ENCODE peak calls at places on chromosomes 4 and X, in six cellular contexts. One of them, this sample, is unnamed.
A peak's percentile ranks its signal among the peaks of the same experiment; 100 is the strongest.

GRCh38 chr4:44232262-44232661 is 216.3 kb downstream of the KCTD8 start:
- DNase-seq in IMR-90: no peak
- DNase-seq in trophoblast cell: no peak
- DNase-seq in H1: no peak
- DNase-seq in neuronal stem cell: no peak
- DNase-seq in H9: no peak
- DNase-seq in this sample: no peak

GRCh38 chrX:150967786-150968185 is 15.3 kb upstream of the HMGB3 start:
- DNase-seq in IMR-90: no peak
- DNase-seq in H1: no peak
- DNase-seq in neuronal stem cell: no peak
- DNase-seq in trophoblast cell: peak; percentile 61
- DNase-seq in H9: no peak
- DNase-seq in this sample: no peak

GRCh38 chr4:183335369-183335940 is 13.2 kb upstream of the CLDN24 start:
- DNase-seq in H1: no peak
- DNase-seq in trophoblast cell: no peak
- DNase-seq in neuronal stem cell: no peak
- DNase-seq in H9: no peak
- DNase-seq in IMR-90: peak; percentile 96
- DNase-seq in this sample: peak; percentile 91

GRCh38 chrX:140572724-140573123 is 67.9 kb upstream of the SOX3 start:
- DNase-seq in IMR-90: peak; percentile 34
- DNase-seq in H1: peak; percentile 23
- DNase-seq in trophoblast cell: no peak
- DNase-seq in H9: peak; percentile 52
- DNase-seq in neuronal stem cell: peak; percentile 14
- DNase-seq in this sample: peak; percentile 19

GRCh38 chr4:186643501-186644315 is 79.9 kb downstream of the FAT1 start:
- DNase-seq in H9: no peak
- DNase-seq in IMR-90: peak; percentile 89
- DNase-seq in neuronal stem cell: no peak
- DNase-seq in H1: no peak
- DNase-seq in trophoblast cell: no peak
- DNase-seq in this sample: peak; percentile 82

GRCh38 chr4:38560340-38560739 is 103.7 kb upstream of the KLF3 start:
- DNase-seq in neuronal stem cell: no peak
- DNase-seq in trophoblast cell: no peak
- DNase-seq in H9: no peak
- DNase-seq in IMR-90: no peak
- DNase-seq in H1: no peak
- DNase-seq in this sample: no peak

GRCh38 chr4:24795666-24796381 is 451 bp downstream of the SOD3 start:
- DNase-seq in H9: no peak
- DNase-seq in trophoblast cell: no peak
- DNase-seq in IMR-90: no peak
- DNase-seq in H1: no peak
- DNase-seq in neuronal stem cell: no peak
- DNase-seq in this sample: no peak

GRCh38 chr4:128287159-128287870 is at the start of gene PGRMC2:
- DNase-seq in IMR-90: peak; percentile 37
- DNase-seq in H1: no peak
- DNase-seq in trophoblast cell: no peak
- DNase-seq in H9: peak; percentile 56
- DNase-seq in neuronal stem cell: peak; percentile 24
- DNase-seq in this sample: peak; percentile 51

GRCh38 chr4:76449362-76449767 is 14.3 kb downstream of the SHROOM3 start:
- DNase-seq in IMR-90: no peak
- DNase-seq in neuronal stem cell: no peak
- DNase-seq in H1: no peak
- DNase-seq in H9: no peak
- DNase-seq in trophoblast cell: no peak
- DNase-seq in this sample: no peak

DNA sequence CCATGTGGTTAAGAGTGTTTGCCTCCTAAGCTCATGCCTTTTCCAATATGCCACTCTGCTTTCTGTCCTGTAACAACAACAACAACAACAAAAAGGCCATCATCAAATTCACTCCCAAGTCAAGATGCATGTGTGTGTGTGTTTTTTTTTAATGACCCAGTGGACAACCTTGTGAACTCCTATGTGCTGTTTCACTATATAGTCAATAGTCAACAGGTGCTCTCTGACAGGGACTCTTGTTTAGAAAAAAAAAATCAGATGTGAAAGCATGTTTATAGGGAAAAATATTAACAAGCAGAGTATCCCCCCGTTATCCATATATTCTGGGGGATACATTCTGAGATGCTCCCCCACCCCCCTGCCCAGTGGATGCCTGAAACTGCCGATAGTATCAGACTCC is 50.6 kb upstream of the BEND2 start:
- DNase-seq in H9: no peak
- DNase-seq in neuronal stem cell: no peak
- DNase-seq in trophoblast cell: no peak
- DNase-seq in H1: no peak
- DNase-seq in IMR-90: no peak
- DNase-seq in this sample: no peak
- H4K91ac ChIP-seq in H9: no peak overlapping the region
- H4K91ac ChIP-seq in neuronal stem cell: no peak overlapping the region
- H4K91ac ChIP-seq in trophoblast cell: no peak overlapping the region
- H4K91ac ChIP-seq in H1: no peak overlapping the region
- H4K91ac ChIP-seq in IMR-90: no peak overlapping the region
- H4K91ac ChIP-seq in this sample: no peak overlapping the region

DNA sequence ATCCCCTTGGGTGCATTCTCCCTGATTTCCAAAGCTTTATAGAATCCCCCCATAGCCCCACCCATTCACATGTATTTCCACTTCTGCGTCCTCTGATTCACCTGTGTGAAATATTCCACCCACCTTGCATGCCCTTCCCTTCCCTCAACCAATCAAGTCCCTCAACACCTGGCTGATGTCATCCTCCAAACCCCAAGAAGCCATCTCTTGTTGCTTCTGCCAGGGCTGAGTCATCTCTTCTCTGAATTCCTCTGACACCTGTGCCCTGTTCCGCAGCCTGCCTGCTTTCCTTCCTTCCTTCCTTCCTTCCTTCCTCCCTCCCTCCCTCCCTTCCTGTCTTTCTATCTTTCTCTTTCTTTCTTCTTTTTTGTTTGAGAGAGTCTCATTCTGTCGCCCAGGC is 9.9 kb downstream of the CRMP1 start:
- DNase-seq in neuronal stem cell: no peak
- DNase-seq in trophoblast cell: no peak
- DNase-seq in IMR-90: no peak
- DNase-seq in H9: no peak
- DNase-seq in H1: no peak
- DNase-seq in this sample: no peak
- H3K79me1 ChIP-seq in neuronal stem cell: peaks cover 22% of the 10 kb centered on the region
- H3K79me1 ChIP-seq in trophoblast cell: no peaks in the 10 kb centered on the region
- H3K79me1 ChIP-seq in IMR-90: no peaks in the 10 kb centered on the region
- H3K79me1 ChIP-seq in H9: peaks cover 22% of the 10 kb centered on the region
- H3K79me1 ChIP-seq in H1: peaks cover 33% of the 10 kb centered on the region
- H3K79me1 ChIP-seq in this sample: no peaks in the 10 kb centered on the region

GRCh38 chr4:1663549-1663948 is 20.6 kb downstream of the FAM53A start:
- DNase-seq in neuronal stem cell: no peak
- DNase-seq in trophoblast cell: no peak
- DNase-seq in H1: no peak
- DNase-seq in H9: no peak
- DNase-seq in IMR-90: no peak
- DNase-seq in this sample: no peak
- H4K8ac ChIP-seq in neuronal stem cell: no peak overlapping the region
- H4K8ac ChIP-seq in trophoblast cell: no peak overlapping the region
- H4K8ac ChIP-seq in H1: no peak overlapping the region
- H4K8ac ChIP-seq in H9: no peak overlapping the region
- H4K8ac ChIP-seq in IMR-90: no peak overlapping the region
- H4K8ac ChIP-seq in this sample: no peak overlapping the region

GRCh38 chrX:155819525-155819924 is 61.6 kb upstream of the VAMP7 start:
- DNase-seq in H1: no peak
- DNase-seq in neuronal stem cell: no peak
- DNase-seq in H9: peak; percentile 24
- DNase-seq in trophoblast cell: no peak
- DNase-seq in IMR-90: no peak
- DNase-seq in this sample: no peak

DNA sequence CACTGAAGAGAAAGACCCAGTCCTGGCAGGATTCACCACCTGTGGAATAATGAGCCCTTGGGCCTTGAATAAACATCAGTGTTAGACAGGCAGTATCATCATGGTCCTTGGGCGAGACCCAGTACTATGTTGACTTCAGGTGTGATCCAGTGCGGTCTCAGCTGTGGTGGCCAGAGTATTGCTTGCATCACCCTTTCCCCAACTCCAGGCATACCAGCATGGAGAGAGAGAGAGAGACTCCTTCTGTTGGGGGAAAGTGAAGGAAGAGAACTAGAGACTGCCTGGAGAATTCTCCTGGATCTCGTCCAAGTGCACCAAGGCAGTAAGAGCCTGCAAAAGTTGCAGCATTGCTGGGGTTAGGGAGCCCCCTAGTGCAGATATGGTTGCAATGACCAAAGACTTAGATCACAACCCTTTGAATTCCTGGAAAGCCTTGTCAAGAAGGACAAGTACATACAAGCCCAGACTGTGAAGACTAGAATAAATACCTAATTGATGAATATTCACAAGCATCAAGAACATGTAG is 61.1 kb upstream of the VAMP7 start:
- DNase-seq in H1: peak; percentile 56
- DNase-seq in H9: peak; percentile 76
- DNase-seq in trophoblast cell: peak; percentile 63
- DNase-seq in IMR-90: peak; percentile 85
- DNase-seq in neuronal stem cell: peak; percentile 27
- DNase-seq in this sample: peak; percentile 85
- H4K91ac ChIP-seq in H1: no peak overlapping the region
- H4K91ac ChIP-seq in H9: no peak overlapping the region
- H4K91ac ChIP-seq in trophoblast cell: no peak overlapping the region
- H4K91ac ChIP-seq in IMR-90: no peak overlapping the region
- H4K91ac ChIP-seq in neuronal stem cell: no peak overlapping the region
- H4K91ac ChIP-seq in this sample: no peak overlapping the region

GRCh38 chr4:5887011-5887360 is 5.9 kb downstream of the CRMP1 start:
- DNase-seq in IMR-90: no peak
- DNase-seq in trophoblast cell: no peak
- DNase-seq in neuronal stem cell: no peak
- DNase-seq in H9: no peak
- DNase-seq in H1: no peak
- DNase-seq in this sample: no peak

GRCh38 chr4:5887361-5888221 is 5.3 kb downstream of the CRMP1 start:
- DNase-seq in H9: peak; percentile 62
- DNase-seq in trophoblast cell: no peak
- DNase-seq in neuronal stem cell: no peak
- DNase-seq in IMR-90: no peak
- DNase-seq in H1: no peak
- DNase-seq in this sample: peak; percentile 26

GRCh38 chr4:5883916-5884315 is 9.0 kb downstream of the CRMP1 start:
- DNase-seq in trophoblast cell: no peak
- DNase-seq in IMR-90: no peak
- DNase-seq in neuronal stem cell: no peak
- DNase-seq in H9: no peak
- DNase-seq in H1: no peak
- DNase-seq in this sample: peak; percentile 19

GRCh38 chr4:5885733-5886132 is 7.2 kb downstream of the CRMP1 start:
- DNase-seq in trophoblast cell: no peak
- DNase-seq in IMR-90: no peak
- DNase-seq in H9: no peak
- DNase-seq in neuronal stem cell: no peak
- DNase-seq in H1: no peak
- DNase-seq in this sample: no peak

DNA sequence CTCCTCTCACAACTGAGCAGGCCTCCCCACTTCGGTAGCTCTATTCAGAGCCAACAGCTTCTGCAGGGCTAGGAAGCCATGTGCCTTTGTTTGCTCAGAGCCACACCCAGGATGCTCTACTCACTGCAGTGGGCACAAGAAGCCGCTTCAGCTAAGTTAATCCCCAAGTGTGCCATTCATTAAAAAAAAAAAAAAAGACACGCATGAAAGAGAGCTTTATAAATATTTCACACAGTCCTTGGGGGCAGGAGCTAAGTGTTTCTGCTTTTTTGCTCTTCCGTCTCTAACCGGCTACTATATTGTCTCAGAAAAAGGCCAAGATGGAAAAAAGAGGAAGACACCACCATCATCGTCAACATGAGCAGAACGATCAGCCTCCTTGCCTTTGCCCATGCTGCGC is 8.1 kb downstream of the CRMP1 start:
- DNase-seq in trophoblast cell: no peak
- DNase-seq in IMR-90: no peak
- DNase-seq in H9: no peak
- DNase-seq in H1: no peak
- DNase-seq in neuronal stem cell: no peak
- DNase-seq in this sample: no peak
- H3K79me1 ChIP-seq in trophoblast cell: no peaks in the 10 kb centered on the region
- H3K79me1 ChIP-seq in IMR-90: no peaks in the 10 kb centered on the region
- H3K79me1 ChIP-seq in H9: peaks cover 15% of the 10 kb centered on the region
- H3K79me1 ChIP-seq in H1: peaks cover 22% of the 10 kb centered on the region
- H3K79me1 ChIP-seq in neuronal stem cell: peaks cover 22% of the 10 kb centered on the region
- H3K79me1 ChIP-seq in this sample: no peaks in the 10 kb centered on the region

GRCh38 chrX:13026877-13027652 is 17.4 kb downstream of the FAM9C start:
- DNase-seq in IMR-90: no peak
- DNase-seq in trophoblast cell: no peak
- DNase-seq in H9: no peak
- DNase-seq in H1: no peak
- DNase-seq in neuronal stem cell: no peak
- DNase-seq in this sample: no peak

GRCh38 chrX:13029831-13030771 is 14.3 kb downstream of the FAM9C start:
- DNase-seq in IMR-90: no peak
- DNase-seq in neuronal stem cell: no peak
- DNase-seq in trophoblast cell: no peak
- DNase-seq in H9: peak; percentile 57
- DNase-seq in H1: no peak
- DNase-seq in this sample: peak; percentile 54

GRCh38 chrX:13028871-13029336 is 15.5 kb downstream of the FAM9C start:
- DNase-seq in trophoblast cell: peak; percentile 29
- DNase-seq in IMR-90: no peak
- DNase-seq in neuronal stem cell: no peak
- DNase-seq in H9: peak; percentile 46
- DNase-seq in H1: no peak
- DNase-seq in this sample: no peak

GRCh38 chrX:13033193-13033592 is 11.2 kb downstream of the FAM9C start:
- DNase-seq in trophoblast cell: no peak
- DNase-seq in H9: no peak
- DNase-seq in IMR-90: peak; percentile 71
- DNase-seq in neuronal stem cell: no peak
- DNase-seq in H1: no peak
- DNase-seq in this sample: no peak

DNA sequence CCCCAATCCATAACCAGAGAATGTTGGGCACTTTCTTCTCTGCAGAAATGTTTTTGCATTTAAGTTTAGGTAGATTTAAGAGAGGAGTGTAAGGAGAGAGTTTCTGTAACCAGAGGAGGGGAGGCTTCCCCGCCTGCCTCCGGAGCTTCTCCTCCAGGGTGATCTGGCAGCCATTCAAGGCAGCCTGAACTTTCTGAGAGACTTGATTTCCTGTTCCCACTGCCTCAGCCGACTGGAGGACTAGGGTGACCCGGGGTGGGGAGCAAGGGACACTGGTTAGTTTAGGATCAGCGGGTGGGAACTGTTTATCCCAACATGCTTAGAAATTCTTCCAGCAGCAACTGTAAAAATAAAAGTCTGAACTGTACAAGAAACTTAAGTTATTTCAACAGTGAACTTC is 15.1 kb downstream of the FAM9C start:
- DNase-seq in trophoblast cell: no peak
- DNase-seq in H9: peak; percentile 53
- DNase-seq in IMR-90: peak; percentile 43
- DNase-seq in neuronal stem cell: no peak
- DNase-seq in H1: no peak
- DNase-seq in this sample: peak; percentile 41
- H4K8ac ChIP-seq in trophoblast cell: peak overlapping the region; percentile 70
- H4K8ac ChIP-seq in H9: no peak overlapping the region
- H4K8ac ChIP-seq in IMR-90: peak overlapping the region; percentile 73
- H4K8ac ChIP-seq in neuronal stem cell: no peak overlapping the region
- H4K8ac ChIP-seq in H1: no peak overlapping the region
- H4K8ac ChIP-seq in this sample: peak overlapping the region; percentile 28

GRCh38 chr4:150280975-150281374 is 202.7 kb downstream of the DCLK2 start:
- DNase-seq in H9: no peak
- DNase-seq in trophoblast cell: no peak
- DNase-seq in IMR-90: no peak
- DNase-seq in neuronal stem cell: no peak
- DNase-seq in H1: no peak
- DNase-seq in this sample: no peak
- H4K91ac ChIP-seq in H9: no peak overlapping the region
- H4K91ac ChIP-seq in trophoblast cell: no peak overlapping the region
- H4K91ac ChIP-seq in IMR-90: peak overlapping the region; percentile 95
- H4K91ac ChIP-seq in neuronal stem cell: no peak overlapping the region
- H4K91ac ChIP-seq in H1: no peak overlapping the region
- H4K91ac ChIP-seq in this sample: no peak overlapping the region